ENCODE peak calls at places on chromosomes 2 and 18, in nine cellular contexts. U, P, K, Z, Q, R, T, M and X are unnamed samples.

GRCh38 chr2:230627806-230628724 is 84.6 kb upstream of the CAB39 start:
- DNase-seq in U (peak; percentile 59), P (no peak), K (peak; percentile 13), Z (no peak), Q (no peak), R (no peak), T (no peak), M (no peak), X (no peak)

GRCh38 chr2:29374823-29375222 is 259.6 kb downstream of the CLIP4 start:
- DNase-seq in U (no peak), P (no peak), K (peak; percentile 80), Z (no peak), Q (no peak), R (no peak), T (peak; percentile 21), M (no peak), X (no peak)

GRCh38 chr2:46970334-46971288 is 55.0 kb upstream of the MCFD2 start:
- DNase-seq in U (no peak), P (no peak), K (no peak), Z (no peak), Q (no peak), R (peak; percentile 81), T (no peak), M (peak; percentile 79), X (peak; percentile 74)

GRCh38 chr2:133768261-133769021 is 200.2 kb upstream of the NCKAP5 start:
- DNase-seq in U (no peak), P (no peak), K (no peak), Z (no peak), Q (no peak), R (no peak), T (peak; percentile 8), M (no peak), X (no peak)

GRCh38 chr2:141496805-141497204 is 634.0 kb downstream of the LRP1B start:
- DNase-seq in U (no peak), P (no peak), K (no peak), Z (no peak), Q (no peak), R (peak; percentile 25), T (no peak), M (peak; percentile 34), X (no peak)

GRCh38 chr2:5803547-5803946 is 111.4 kb downstream of the SOX11 start:
- DNase-seq in U (no peak), P (no peak), K (no peak), Z (no peak), Q (no peak), R (no peak), T (no peak), M (no peak), X (no peak)

GRCh38 chr2:197251576-197251975 is 59.0 kb downstream of the ANKRD44 start:
- DNase-seq in U (no peak), P (no peak), K (no peak), Z (no peak), Q (no peak), R (no peak), T (no peak), M (no peak), X (no peak)

GRCh38 chr2:202418511-202418910 is 42.4 kb downstream of the BMPR2 start:
- DNase-seq in U (no peak), P (no peak), K (no peak), Z (no peak), Q (no peak), R (no peak), T (no peak), M (no peak), X (no peak)

GRCh38 chr2:210584834-210585233 is 28.4 kb downstream of the CPS1 start:
- DNase-seq in U (no peak), P (no peak), K (no peak), Z (no peak), Q (no peak), R (no peak), T (no peak), M (no peak), X (no peak)

GRCh38 chr2:10909050-10909995 is 2.4 kb upstream of the KCNF1 start:
- DNase-seq in U (no peak), P (peak; percentile 18), K (peak; percentile 60), Z (no peak), Q (no peak), R (peak; percentile 8), T (no peak), M (peak; percentile 25), X (no peak)

GRCh38 chr18:68316636-68317035 is 398.3 kb downstream of the TMX3 start:
- DNase-seq in U (no peak), P (no peak), K (peak; percentile 18), Z (no peak), Q (no peak), R (no peak), T (no peak), M (no peak), X (no peak)

GRCh38 chr2:195590866-195591215 is 66.2 kb upstream of the SLC39A10 start:
- DNase-seq in U (no peak), P (no peak), K (no peak), Z (no peak), Q (no peak), R (no peak), T (no peak), M (no peak), X (no peak)

GRCh38 chr18:52844323-52844722 is 504.3 kb downstream of the DCC start:
- DNase-seq in U (no peak), P (no peak), K (no peak), Z (no peak), Q (no peak), R (no peak), T (no peak), M (no peak), X (no peak)

GRCh38 chr2:9800975-9801723 is 42.1 kb upstream of the TAF1B start:
- DNase-seq in U (no peak), P (peak; percentile 55), K (no peak), Z (peak; percentile 37), Q (no peak), R (no peak), T (no peak), M (no peak), X (peak; percentile 98)